ENCODE peak calls at places on chromosomes 3 and 15, in four cellular contexts. X is NCI-H69, V is C1 segment of cervical spinal cord, C is GM23338. I is an unnamed sample.

GRCh38 chr3:178485756-178486155 is 50.5 kb upstream of the KCNMB2 start:
- DNase-seq in X (peak; percentile 26), V (no peak), C (no peak), I (no peak)

GRCh38 chr15:51580982-51581381 is 41.6 kb downstream of the DMXL2 start:
- DNase-seq in V (no peak), C (no peak), X (no peak), I (no peak)

GRCh38 chr3:49132437-49133225 is at the start of gene LAMB2:
- DNase-seq in V (peak; percentile 66), X (peak; percentile 67), C (peak; percentile 93), I (peak; percentile 81)

GRCh38 chr3:127735767-127736693 is 63.3 kb downstream of the ABTB1 start:
- DNase-seq in X (peak; percentile 27), C (no peak), V (no peak), I (no peak)

GRCh38 chr3:33372218-33373081 is 67.8 kb downstream of the UBP1 start:
- DNase-seq in C (peak; percentile 68), V (peak; percentile 27), X (peak; percentile 39), I (peak; percentile 20)

GRCh38 chr3:18425641-18426403 is 683 bp upstream of the SATB1 start:
- DNase-seq in X (peak; percentile 95), V (peak; percentile 66), C (peak; percentile 57), I (peak; percentile 74)

GRCh38 chr3:124784686-124785382 is 54.6 kb downstream of the UMPS start:
- DNase-seq in C (no peak), V (no peak), X (no peak), I (no peak)

GRCh38 chr15:90035095-90035834 is 34.1 kb downstream of the ZNF710 start:
- DNase-seq in V (peak; percentile 35), C (no peak), X (peak; percentile 63), I (no peak)

GRCh38 chr3:63519426-63519825 is 133.0 kb upstream of the SNTN start:
- DNase-seq in C (no peak), V (no peak), X (no peak), I (no peak)

GRCh38 chr15:57259511-57260143 is 116.7 kb upstream of the CGNL1 start:
- DNase-seq in C (peak; percentile 80), V (no peak), X (peak; percentile 99), I (peak; percentile 65)

GRCh38 chr3:168952551-168952950 is 711.0 kb downstream of the MECOM start:
- DNase-seq in X (peak; percentile 65), C (no peak), V (no peak), I (no peak)